ENCODE peak calls at places on chromosomes 16 and 17, in five cellular contexts. T is activated T-helper 1 cell treated with Interleukin-2 at 50 U/mL for 16 hours, B is HAP-1, X is amniotic stem cell, V is GOT3. H is an unnamed sample.

GRCh38 chr17:350706-351435 is 1.7 kb downstream of the RPH3AL start:
- DNase-seq in T (no peak), B (no peak), X (no peak), V (no peak), H (no peak)

GRCh38 chr17:75778861-75779249 is 5.8 kb upstream of the UNK start:
- DNase-seq in T (no peak), B (peak), X (no peak), V (no peak), H (peak)

GRCh38 chr16:21277927-21278706 is at the start of gene CRYM:
- DNase-seq in T (no peak), B (peak), X (no peak), V (no peak), H (peak)

GRCh38 chr16:20798364-20798763 is 7.9 kb downstream of the ERI2 start:
- DNase-seq in T (no peak), B (no peak), X (no peak), V (no peak), H (no peak)

GRCh38 chr17:50594040-50594618 is 33.6 kb downstream of the CACNA1G start:
- DNase-seq in T (no peak), B (no peak), X (no peak), V (no peak), H (no peak)

GRCh38 chr16:84694980-84695379 is 4.8 kb upstream of the USP10 start:
- DNase-seq in T (no peak), B (no peak), X (no peak), V (no peak), H (no peak)

GRCh38 chr16:5069854-5070253 is 1.8 kb upstream of the ALG1 start:
- DNase-seq in T (no peak), B (no peak), X (no peak), V (no peak), H (no peak)

GRCh38 chr16:17470871-17471744 is at the start of gene XYLT1:
- DNase-seq in T (peak), B (no peak), X (peak), V (peak), H (peak)

GRCh38 chr17:17328251-17328650 is 25.1 kb downstream of the NT5M start:
- DNase-seq in T (no peak), B (no peak), X (no peak), V (no peak), H (no peak)

GRCh38 chr17:74417178-74418045 is 14.5 kb upstream of the GPRC5C start:
- DNase-seq in T (no peak), B (no peak), X (no peak), V (no peak), H (no peak)

GRCh38 chr17:8948462-8948861 is 17.0 kb downstream of the PIK3R5 start:
- DNase-seq in T (no peak), B (no peak), X (no peak), V (no peak), H (no peak)

GRCh38 chr16:88854306-88855111 is 2.2 kb downstream of the GALNS start:
- DNase-seq in T (no peak), B (peak), X (no peak), V (no peak), H (no peak)

GRCh38 chr16:30131869-30132475 is 9.0 kb upstream of the MAPK3 start:
- DNase-seq in T (no peak), B (no peak), X (no peak), V (no peak), H (no peak)

GRCh38 chr16:2991566-2992261 is 11.5 kb upstream of the PKMYT1 start:
- DNase-seq in T (no peak), B (no peak), X (no peak), V (no peak), H (no peak)

GRCh38 chr17:39950871-39951348 is 11.9 kb upstream of the GSDMA start:
- DNase-seq in T (no peak), B (peak), X (no peak), V (no peak), H (no peak)

GRCh38 chr16:75550211-75550662 is 5.8 kb downstream of the TMEM231 start:
- DNase-seq in T (no peak), B (no peak), X (no peak), V (no peak), H (no peak)

GRCh38 chr17:77068915-77069314 is 71.9 kb upstream of the SEC14L1 start:
- DNase-seq in T (no peak), B (no peak), X (no peak), V (no peak), H (no peak)

GRCh38 chr16:14418795-14419225 is 211.2 kb downstream of the PARN start:
- DNase-seq in T (no peak), B (no peak), X (no peak), V (no peak), H (no peak)

GRCh38 chr16:4505356-4506153 is 29.4 kb downstream of the HMOX2 start:
- DNase-seq in T (peak), B (no peak), X (no peak), V (no peak), H (peak)

GRCh38 chr17:77287432-77288068 is 146.8 kb downstream of the SEC14L1 start:
- DNase-seq in T (no peak), B (no peak), X (peak), V (peak), H (no peak)

GRCh38 chr16:56589141-56590039 is at the start of gene MT3:
- DNase-seq in T (no peak), B (no peak), X (no peak), V (no peak), H (no peak)

GRCh38 chr17:33240397-33240796 is 52.7 kb downstream of the ASIC2 start:
- DNase-seq in T (no peak), B (no peak), X (no peak), V (no peak), H (no peak)

GRCh38 chr16:7555459-7555858 is 222.8 kb downstream of the RBFOX1 start:
- DNase-seq in T (no peak), B (no peak), X (no peak), V (no peak), H (no peak)

GRCh38 chr17:48721009-48721402 is 1.3 kb downstream of the PRAC1 start:
- DNase-seq in T (no peak), B (no peak), X (no peak), V (no peak), H (no peak)

GRCh38 chr17:19727466-19728113 is 11.2 kb upstream of the SLC47A2 start:
- DNase-seq in T (no peak), B (no peak), X (no peak), V (no peak), H (no peak)